ENCODE peak calls at places on chromosomes 6 and 20, in five cellular contexts. One of them, this sample, is unnamed.

GRCh38 chr6:33172307-33173227 is 19.7 kb downstream of the COL11A2 start:
- DNase-seq in Jurkat, Clone E6-1: no peak
- DNase-seq in amniotic epithelial cell: peak
- DNase-seq in NCI-H1105: no peak
- DNase-seq in endothelial cell of umbilical vein: no peak
- DNase-seq in this sample: no peak

GRCh38 chr20:62015445-62016288 is 50.0 kb downstream of the TAF4 start:
- DNase-seq in Jurkat, Clone E6-1: no peak
- DNase-seq in NCI-H1105: no peak
- DNase-seq in amniotic epithelial cell: peak
- DNase-seq in endothelial cell of umbilical vein: no peak
- DNase-seq in this sample: no peak

GRCh38 chr6:154592199-154592860 is 81.8 kb upstream of the CNKSR3 start:
- DNase-seq in Jurkat, Clone E6-1: no peak
- DNase-seq in endothelial cell of umbilical vein: no peak
- DNase-seq in NCI-H1105: no peak
- DNase-seq in amniotic epithelial cell: no peak
- DNase-seq in this sample: no peak

GRCh38 chr6:29769336-29769735 is 46.1 kb downstream of the HLA-F start:
- DNase-seq in Jurkat, Clone E6-1: no peak
- DNase-seq in amniotic epithelial cell: no peak
- DNase-seq in endothelial cell of umbilical vein: no peak
- DNase-seq in NCI-H1105: no peak
- DNase-seq in this sample: no peak

GRCh38 chr6:136696783-136697364 is 95.4 kb downstream of the MAP3K5 start:
- DNase-seq in amniotic epithelial cell: no peak
- DNase-seq in endothelial cell of umbilical vein: no peak
- DNase-seq in Jurkat, Clone E6-1: no peak
- DNase-seq in NCI-H1105: peak
- DNase-seq in this sample: no peak

GRCh38 chr6:19416811-19417210 is 420.4 kb upstream of the ID4 start:
- DNase-seq in NCI-H1105: no peak
- DNase-seq in Jurkat, Clone E6-1: no peak
- DNase-seq in endothelial cell of umbilical vein: no peak
- DNase-seq in amniotic epithelial cell: no peak
- DNase-seq in this sample: no peak

GRCh38 chr6:13305791-13306190 is 22.5 kb downstream of the TBC1D7 start:
- DNase-seq in amniotic epithelial cell: no peak
- DNase-seq in Jurkat, Clone E6-1: no peak
- DNase-seq in endothelial cell of umbilical vein: no peak
- DNase-seq in NCI-H1105: no peak
- DNase-seq in this sample: no peak

GRCh38 chr20:17772005-17772343 is 72.2 kb downstream of the BANF2 start:
- DNase-seq in Jurkat, Clone E6-1: no peak
- DNase-seq in NCI-H1105: no peak
- DNase-seq in amniotic epithelial cell: no peak
- DNase-seq in endothelial cell of umbilical vein: no peak
- DNase-seq in this sample: no peak

GRCh38 chr6:138162104-138162946 is 586 bp downstream of the ARFGEF3 start:
- DNase-seq in NCI-H1105: peak
- DNase-seq in Jurkat, Clone E6-1: no peak
- DNase-seq in amniotic epithelial cell: no peak
- DNase-seq in endothelial cell of umbilical vein: peak
- DNase-seq in this sample: no peak

GRCh38 chr20:41405436-41405835 is 38.8 kb upstream of the EMILIN3 start:
- DNase-seq in endothelial cell of umbilical vein: no peak
- DNase-seq in NCI-H1105: no peak
- DNase-seq in amniotic epithelial cell: no peak
- DNase-seq in Jurkat, Clone E6-1: no peak
- DNase-seq in this sample: no peak

GRCh38 chr6:136706431-136706830 is 85.8 kb downstream of the MAP3K5 start:
- DNase-seq in Jurkat, Clone E6-1: no peak
- DNase-seq in endothelial cell of umbilical vein: no peak
- DNase-seq in amniotic epithelial cell: no peak
- DNase-seq in NCI-H1105: no peak
- DNase-seq in this sample: no peak

GRCh38 chr6:164097557-164098398 is 683.3 kb downstream of the QKI start:
- DNase-seq in endothelial cell of umbilical vein: peak
- DNase-seq in NCI-H1105: no peak
- DNase-seq in amniotic epithelial cell: no peak
- DNase-seq in Jurkat, Clone E6-1: no peak
- DNase-seq in this sample: no peak

GRCh38 chr6:92559611-92560010 is 859.7 kb downstream of the EPHA7 start:
- DNase-seq in amniotic epithelial cell: no peak
- DNase-seq in NCI-H1105: no peak
- DNase-seq in endothelial cell of umbilical vein: peak
- DNase-seq in Jurkat, Clone E6-1: no peak
- DNase-seq in this sample: no peak

GRCh38 chr20:37501940-37502339 is 19.1 kb upstream of the NNAT start:
- DNase-seq in amniotic epithelial cell: no peak
- DNase-seq in Jurkat, Clone E6-1: no peak
- DNase-seq in NCI-H1105: no peak
- DNase-seq in endothelial cell of umbilical vein: no peak
- DNase-seq in this sample: no peak

GRCh38 chr6:5509106-5509505 is 247.8 kb downstream of the FARS2 start:
- DNase-seq in endothelial cell of umbilical vein: no peak
- DNase-seq in amniotic epithelial cell: no peak
- DNase-seq in Jurkat, Clone E6-1: no peak
- DNase-seq in NCI-H1105: no peak
- DNase-seq in this sample: no peak

GRCh38 chr6:1619106-1619665 is 9.5 kb downstream of the FOXC1 start:
- DNase-seq in Jurkat, Clone E6-1: no peak
- DNase-seq in NCI-H1105: no peak
- DNase-seq in endothelial cell of umbilical vein: peak
- DNase-seq in amniotic epithelial cell: no peak
- DNase-seq in this sample: no peak

GRCh38 chr6:144361027-144361426 is 75.9 kb downstream of the UTRN start:
- DNase-seq in Jurkat, Clone E6-1: no peak
- DNase-seq in amniotic epithelial cell: no peak
- DNase-seq in NCI-H1105: no peak
- DNase-seq in endothelial cell of umbilical vein: no peak
- DNase-seq in this sample: no peak

GRCh38 chr6:125008261-125008671 is 46.0 kb downstream of the RNF217 start:
- DNase-seq in NCI-H1105: no peak
- DNase-seq in Jurkat, Clone E6-1: no peak
- DNase-seq in amniotic epithelial cell: peak
- DNase-seq in endothelial cell of umbilical vein: no peak
- DNase-seq in this sample: no peak

GRCh38 chr20:53611449-53611894 is 17.8 kb upstream of the ZNF217 start:
- DNase-seq in Jurkat, Clone E6-1: no peak
- DNase-seq in NCI-H1105: no peak
- DNase-seq in endothelial cell of umbilical vein: peak
- DNase-seq in amniotic epithelial cell: peak
- DNase-seq in this sample: no peak

GRCh38 chr6:90285611-90286381 is 10.8 kb downstream of the BACH2 start:
- DNase-seq in Jurkat, Clone E6-1: peak
- DNase-seq in amniotic epithelial cell: peak
- DNase-seq in endothelial cell of umbilical vein: peak
- DNase-seq in NCI-H1105: no peak
- DNase-seq in this sample: peak

GRCh38 chr6:125014157-125014957 is 52.1 kb downstream of the RNF217 start:
- DNase-seq in Jurkat, Clone E6-1: peak
- DNase-seq in endothelial cell of umbilical vein: peak
- DNase-seq in amniotic epithelial cell: peak
- DNase-seq in NCI-H1105: no peak
- DNase-seq in this sample: no peak

GRCh38 chr6:71420693-71421328 is 132.2 kb downstream of the OGFRL1 start:
- DNase-seq in amniotic epithelial cell: peak
- DNase-seq in Jurkat, Clone E6-1: no peak
- DNase-seq in NCI-H1105: peak
- DNase-seq in endothelial cell of umbilical vein: peak
- DNase-seq in this sample: no peak

GRCh38 chr6:143695106-143696059 is 17.6 kb downstream of the PHACTR2 start:
- DNase-seq in amniotic epithelial cell: no peak
- DNase-seq in NCI-H1105: no peak
- DNase-seq in endothelial cell of umbilical vein: peak
- DNase-seq in Jurkat, Clone E6-1: no peak
- DNase-seq in this sample: no peak

GRCh38 chr6:71851214-71851613 is 35.1 kb upstream of the RIMS1 start:
- DNase-seq in NCI-H1105: no peak
- DNase-seq in Jurkat, Clone E6-1: no peak
- DNase-seq in amniotic epithelial cell: no peak
- DNase-seq in endothelial cell of umbilical vein: no peak
- DNase-seq in this sample: no peak

GRCh38 chr20:47785900-47786762 is 850 bp upstream of the SULF2 start:
- DNase-seq in NCI-H1105: peak
- DNase-seq in endothelial cell of umbilical vein: peak
- DNase-seq in amniotic epithelial cell: peak
- DNase-seq in Jurkat, Clone E6-1: no peak
- DNase-seq in this sample: peak

GRCh38 chr6:1763411-1763810 is 153.7 kb downstream of the FOXC1 start:
- DNase-seq in endothelial cell of umbilical vein: no peak
- DNase-seq in Jurkat, Clone E6-1: no peak
- DNase-seq in NCI-H1105: no peak
- DNase-seq in amniotic epithelial cell: no peak
- DNase-seq in this sample: no peak

GRCh38 chr6:5930143-5930770 is 76.5 kb downstream of the NRN1 start:
- DNase-seq in Jurkat, Clone E6-1: no peak
- DNase-seq in endothelial cell of umbilical vein: no peak
- DNase-seq in NCI-H1105: no peak
- DNase-seq in amniotic epithelial cell: no peak
- DNase-seq in this sample: no peak

GRCh38 chr6:106560966-106561740 is 68.1 kb downstream of the RTN4IP1 start:
- DNase-seq in NCI-H1105: no peak
- DNase-seq in amniotic epithelial cell: peak
- DNase-seq in Jurkat, Clone E6-1: no peak
- DNase-seq in endothelial cell of umbilical vein: no peak
- DNase-seq in this sample: no peak

GRCh38 chr6:83536034-83536646 is 23.8 kb downstream of the PRSS35 start:
- DNase-seq in Jurkat, Clone E6-1: peak
- DNase-seq in NCI-H1105: no peak
- DNase-seq in endothelial cell of umbilical vein: peak
- DNase-seq in amniotic epithelial cell: peak
- DNase-seq in this sample: peak

GRCh38 chr6:108494434-108494833 is 66.3 kb upstream of the FOXO3 start:
- DNase-seq in NCI-H1105: no peak
- DNase-seq in Jurkat, Clone E6-1: no peak
- DNase-seq in amniotic epithelial cell: no peak
- DNase-seq in endothelial cell of umbilical vein: no peak
- DNase-seq in this sample: no peak

GRCh38 chr6:39792501-39793450 is 600 bp downstream of the DAAM2 start:
- DNase-seq in amniotic epithelial cell: no peak
- DNase-seq in endothelial cell of umbilical vein: peak
- DNase-seq in NCI-H1105: no peak
- DNase-seq in Jurkat, Clone E6-1: no peak
- DNase-seq in this sample: no peak

GRCh38 chr6:4383910-4384637 is 248.7 kb upstream of the ECI2 start:
- DNase-seq in NCI-H1105: no peak
- DNase-seq in Jurkat, Clone E6-1: no peak
- DNase-seq in endothelial cell of umbilical vein: peak
- DNase-seq in amniotic epithelial cell: no peak
- DNase-seq in this sample: no peak

This sample was measured in CD4-positive, CD25-positive, alpha-beta regulatory T cell.